ENCODE peak calls at places on chromosomes 7 and 10, in five cellular contexts. T is H9, M is neuronal stem cell, B is H1, R is IMR-90. Q is an unnamed sample.

GRCh38 chr7:121525155-121525819 is 129.2 kb upstream of the FAM3C start:
- DNase-seq in T (no peak), M (no peak), B (no peak), R (no peak), Q (no peak)

GRCh38 chr10:12635127-12635541 is 285.8 kb downstream of the CAMK1D start:
- DNase-seq in T (no peak), M (no peak), B (no peak), R (peak; percentile 52), Q (peak; percentile 73)

GRCh38 chr10:88389456-88389855 is 193.7 kb downstream of the RNLS start:
- DNase-seq in T (no peak), M (no peak), B (no peak), R (peak; percentile 73), Q (peak; percentile 69)

GRCh38 chr10:61284222-61284890 is 168.8 kb downstream of the TMEM26 start:
- DNase-seq in T (no peak), M (peak; percentile 17), B (no peak), R (peak; percentile 77), Q (peak; percentile 83)

GRCh38 chr10:133010095-133010837 is 67.9 kb upstream of the CFAP46 start:
- DNase-seq in T (no peak), M (no peak), B (no peak), R (no peak), Q (no peak)

GRCh38 chr10:1654811-1655356 is 82.4 kb downstream of the ADARB2 start:
- DNase-seq in T (no peak), M (no peak), B (no peak), R (no peak), Q (no peak)

GRCh38 chr10:114084225-114084624 is 40.6 kb downstream of the ADRB1 start:
- DNase-seq in T (no peak), M (no peak), B (no peak), R (no peak), Q (no peak)

GRCh38 chr7:151385626-151386300 is 24.1 kb downstream of the WDR86 start:
- DNase-seq in T (no peak), M (no peak), B (no peak), R (no peak), Q (no peak)

GRCh38 chr10:60212195-60212594 is 177.5 kb downstream of the ANK3 start:
- DNase-seq in T (no peak), M (no peak), B (no peak), R (no peak), Q (no peak)

GRCh38 chr10:124996127-124996853 is 54.4 kb downstream of the ZRANB1 start:
- DNase-seq in T (no peak), M (no peak), B (peak; percentile 42), R (no peak), Q (no peak)

GRCh38 chr7:129457101-129457500 is 22.9 kb downstream of the STRIP2 start:
- DNase-seq in T (no peak), M (no peak), B (no peak), R (no peak), Q (no peak)

GRCh38 chr7:134695321-134695860 is 48.7 kb downstream of the BPGM start:
- DNase-seq in T (no peak), M (no peak), B (no peak), R (no peak), Q (no peak)

GRCh38 chr7:3882782-3883181 is 581.7 kb downstream of the SDK1 start:
- DNase-seq in T (no peak), M (no peak), B (no peak), R (no peak), Q (no peak)

GRCh38 chr7:116236020-116236630 is 25.8 kb downstream of the TES start:
- DNase-seq in T (no peak), M (no peak), B (no peak), R (peak; percentile 65), Q (peak; percentile 68)

GRCh38 chr10:49593564-49593875 is 16.6 kb upstream of the SLC18A3 start:
- DNase-seq in T (peak; percentile 23), M (no peak), B (no peak), R (no peak), Q (no peak)

GRCh38 chr7:132430863-132431822 is 145.1 kb downstream of the PLXNA4 start:
- DNase-seq in T (no peak), M (no peak), B (no peak), R (peak; percentile 72), Q (peak; percentile 83)

GRCh38 chr7:65371468-65371867 is 2.2 kb upstream of the ZNF92 start:
- DNase-seq in T (no peak), M (no peak), B (no peak), R (no peak), Q (no peak)

GRCh38 chr7:86833360-86833759 is 189.7 kb downstream of the GRM3 start:
- DNase-seq in T (no peak), M (no peak), B (no peak), R (no peak), Q (no peak)
- H2BK15ac ChIP-seq in T (no peak overlapping the region), M (no peak overlapping the region), B (no peak overlapping the region), R (no peak overlapping the region), Q (no peak overlapping the region)

DNA sequence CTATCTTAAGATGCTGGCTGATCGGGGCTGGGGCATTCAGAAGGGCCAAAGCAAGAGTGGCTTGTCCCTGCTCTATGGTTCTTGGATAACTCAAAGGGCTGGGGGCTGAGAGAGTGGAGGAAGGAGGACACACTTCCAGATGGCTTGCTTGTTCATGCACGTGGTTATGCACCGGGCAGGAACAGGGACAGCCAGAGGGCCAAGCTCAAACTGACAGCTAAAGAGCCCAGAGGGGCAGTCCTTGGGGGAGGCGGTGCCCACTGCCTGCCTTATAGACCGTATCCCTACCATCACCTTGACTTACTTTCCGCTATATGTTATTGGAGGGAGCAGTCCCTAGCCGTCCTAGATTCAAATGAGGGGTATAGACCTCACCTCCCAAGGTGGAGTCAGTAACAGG is 192.7 kb upstream of the SVIL start:
- DNase-seq in T (no peak), M (no peak), B (no peak), R (no peak), Q (no peak)
- H2AFZ ChIP-seq in T (no peak overlapping the region), M (no peak overlapping the region), B (no peak overlapping the region), R (no peak overlapping the region), Q (no peak overlapping the region)

GRCh38 chr7:23486002-23486773 is 15.9 kb upstream of the IGF2BP3 start:
- DNase-seq in T (no peak), M (no peak), B (peak; percentile 47), R (no peak), Q (no peak)

GRCh38 chr7:23487670-23488069 is 17.4 kb upstream of the IGF2BP3 start:
- DNase-seq in T (no peak), M (no peak), B (no peak), R (no peak), Q (no peak)

GRCh38 chr7:23494009-23494408 is 23.7 kb upstream of the IGF2BP3 start:
- DNase-seq in T (no peak), M (no peak), B (no peak), R (no peak), Q (no peak)

GRCh38 chr7:23491502-23491901 is 21.2 kb upstream of the IGF2BP3 start:
- DNase-seq in T (no peak), M (no peak), B (no peak), R (no peak), Q (no peak)

DNA sequence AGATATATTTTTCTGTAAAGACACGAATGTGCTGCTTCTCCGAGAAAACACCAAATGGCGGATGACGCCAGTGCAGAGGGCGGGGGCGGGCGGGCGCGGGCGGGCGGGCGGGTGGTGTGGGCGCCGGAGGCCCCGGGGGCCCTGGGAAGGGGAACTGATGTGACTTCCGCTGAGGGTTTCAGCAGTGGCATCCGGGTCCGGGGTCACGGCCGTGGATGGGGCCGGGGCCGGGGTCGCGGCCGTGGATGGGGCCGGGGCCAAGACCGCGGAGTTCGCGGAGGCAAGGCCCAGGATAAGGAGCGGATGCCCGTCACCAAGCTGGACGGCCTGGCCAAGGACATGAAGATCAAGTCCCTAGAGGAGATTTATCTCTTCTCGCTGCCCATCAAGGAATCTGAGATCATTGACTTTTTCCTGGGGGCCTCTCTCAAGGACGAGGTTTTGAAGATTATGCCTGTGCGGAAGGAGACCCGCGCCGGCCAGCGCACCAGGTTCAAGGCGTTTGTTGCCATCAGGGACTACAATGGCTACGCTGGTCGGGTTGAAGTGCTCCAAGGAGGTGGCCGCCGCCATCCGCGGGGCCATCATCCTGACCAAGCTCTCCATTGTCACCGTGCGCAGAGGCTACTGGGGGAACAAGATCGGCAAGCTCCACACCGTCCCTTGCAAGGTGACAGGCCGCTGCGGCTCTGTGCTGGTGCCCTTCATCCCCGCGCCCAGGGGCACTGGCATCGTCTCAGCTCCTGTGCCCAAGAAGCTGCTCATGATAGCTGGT is 20.3 kb upstream of the IGF2BP3 start:
- DNase-seq in T (no peak), M (no peak), B (peak; percentile 48), R (no peak), Q (no peak)
- H2BK15ac ChIP-seq in T (no peak overlapping the region), M (no peak overlapping the region), B (no peak overlapping the region), R (peak overlapping the region; percentile 18), Q (no peak overlapping the region)

GRCh38 chr10:54396004-54396403 is 405.0 kb downstream of the PCDH15 start:
- DNase-seq in T (no peak), M (no peak), B (no peak), R (no peak), Q (no peak)
- H2AFZ ChIP-seq in T (no peak overlapping the region), M (no peak overlapping the region), B (no peak overlapping the region), R (no peak overlapping the region), Q (no peak overlapping the region)

GRCh38 chr7:7105800-7106582 is 76.4 kb upstream of the C1GALT1 start:
- DNase-seq in T (no peak), M (no peak), B (no peak), R (no peak), Q (no peak)

GRCh38 chr7:7103343-7104313 is 78.7 kb upstream of the C1GALT1 start:
- DNase-seq in T (no peak), M (no peak), B (no peak), R (peak; percentile 74), Q (peak; percentile 68)

GRCh38 chr7:7104314-7104698 is 78.0 kb upstream of the C1GALT1 start:
- DNase-seq in T (no peak), M (no peak), B (no peak), R (no peak), Q (no peak)

GRCh38 chr7:7102906-7103305 is 79.4 kb upstream of the C1GALT1 start:
- DNase-seq in T (no peak), M (no peak), B (no peak), R (no peak), Q (no peak)

DNA sequence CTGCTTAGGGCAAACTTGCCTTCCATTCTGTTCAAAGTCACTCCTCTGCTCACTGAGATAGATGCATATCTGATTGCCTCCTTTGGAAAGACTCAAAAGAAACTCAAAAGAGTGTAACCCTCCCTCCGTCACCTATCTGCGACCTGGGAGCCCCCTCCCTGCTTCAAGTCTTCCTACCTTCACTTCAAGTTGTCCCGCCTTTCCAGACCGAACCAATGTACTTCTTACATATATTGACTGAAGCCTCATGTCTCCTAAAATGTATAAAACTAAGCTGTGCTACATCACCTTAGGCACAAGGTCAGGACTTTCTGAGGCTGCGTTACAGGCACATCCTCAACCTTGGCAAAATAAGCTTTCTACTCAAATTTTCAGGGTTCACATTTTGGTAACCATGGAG is 77.4 kb upstream of the C1GALT1 start:
- DNase-seq in T (no peak), M (no peak), B (no peak), R (no peak), Q (no peak)
- H2BK15ac ChIP-seq in T (no peak overlapping the region), M (no peak overlapping the region), B (no peak overlapping the region), R (no peak overlapping the region), Q (no peak overlapping the region)

GRCh38 chr10:129972966-129973673 is 9.0 kb upstream of the EBF3 start:
- DNase-seq in T (no peak), M (no peak), B (no peak), R (no peak), Q (no peak)

GRCh38 chr10:129973674-129974059 is 9.6 kb upstream of the EBF3 start:
- DNase-seq in T (no peak), M (no peak), B (no peak), R (no peak), Q (no peak)

GRCh38 chr10:129970404-129971364 is 6.6 kb upstream of the EBF3 start:
- DNase-seq in T (no peak), M (peak; percentile 32), B (no peak), R (no peak), Q (no peak)

GRCh38 chr10:129971381-129972144 is 7.5 kb upstream of the EBF3 start:
- DNase-seq in T (peak; percentile 64), M (peak; percentile 71), B (peak; percentile 76), R (peak; percentile 22), Q (peak; percentile 53)

GRCh38 chr10:129972145-129972965 is 8.3 kb upstream of the EBF3 start:
- DNase-seq in T (no peak), M (peak; percentile 20), B (peak; percentile 67), R (no peak), Q (no peak)
- H2AFZ ChIP-seq in T (no peak overlapping the region), M (peak overlapping the region; percentile 23), B (no peak overlapping the region), R (peak overlapping the region; percentile 62), Q (peak overlapping the region; percentile 24)